ENCODE peak calls at places on chromosomes 5 and 9, in seven cellular contexts. U is small intestine, R is T-helper 2 cell, D is cardiac fibroblast, I is Right ventricle myocardium superior, J is NCI-H1930, H is putamen. O is an unnamed sample.

GRCh38 chr5:72166070-72166979 is 59.0 kb downstream of the MAP1B start:
- DNase-seq in R (no peak), D (peak; percentile 77), I (peak; percentile 71), J (no peak), H (peak; percentile 83), U (peak; percentile 78), O (no peak)

GRCh38 chr9:109751253-109751652 is 28.7 kb upstream of the PALM2AKAP2 start:
- DNase-seq in U (no peak), R (no peak), H (peak; percentile 56), I (no peak), J (no peak), D (no peak), O (no peak)

GRCh38 chr5:37787742-37788141 is 52.1 kb downstream of the GDNF start:
- DNase-seq in R (no peak), D (no peak), H (no peak), J (no peak), U (no peak), I (no peak), O (no peak)

GRCh38 chr5:161544350-161544765 is 2.2 kb downstream of the GABRB2 start:
- DNase-seq in D (peak; percentile 58), J (peak; percentile 1), R (no peak), H (peak; percentile 61), I (peak; percentile 35), U (peak; percentile 46), O (peak; percentile 49)

GRCh38 chr9:114356792-114357191 is 27.1 kb downstream of the ORM2 start:
- DNase-seq in U (no peak), R (no peak), J (no peak), H (no peak), D (no peak), I (no peak), O (no peak)

GRCh38 chr9:92657296-92658094 is 12.4 kb downstream of the IPPK start:
- DNase-seq in R (no peak), U (no peak), J (no peak), D (peak; percentile 26), I (no peak), H (no peak), O (no peak)

GRCh38 chr9:121902483-121903135 is 190.5 kb downstream of the TTLL11 start:
- DNase-seq in U (peak; percentile 44), D (peak; percentile 96), J (no peak), I (no peak), R (no peak), H (no peak), O (peak; percentile 52)

GRCh38 chr5:1661311-1661710 is 137.6 kb upstream of the LPCAT1 start:
- DNase-seq in U (no peak), J (no peak), I (peak; percentile 10), R (no peak), D (no peak), H (no peak), O (no peak)

GRCh38 chr5:151772868-151773561 is 1.3 kb downstream of the G3BP1 start:
- DNase-seq in J (no peak), H (peak; percentile 30), U (peak; percentile 39), D (peak; percentile 44), R (no peak), I (no peak), O (no peak)

GRCh38 chr9:4985376-4986266 is 549 bp downstream of the JAK2 start:
- DNase-seq in I (peak; percentile 54), U (peak; percentile 82), D (peak; percentile 49), R (peak; percentile 3), J (no peak), H (peak; percentile 65), O (peak; percentile 10)

GRCh38 chr9:94812343-94812742 is 85.8 kb downstream of the AOPEP start:
- DNase-seq in R (no peak), I (no peak), H (no peak), J (no peak), U (no peak), D (peak; percentile 76), O (no peak)

GRCh38 chr5:27962201-27962600 is 923.8 kb upstream of the CDH9 start:
- DNase-seq in H (no peak), I (no peak), D (peak; percentile 1), J (no peak), R (no peak), U (no peak), O (no peak)

GRCh38 chr9:37302277-37302676 is 120.2 kb upstream of the GRHPR start:
- DNase-seq in D (no peak), J (no peak), R (no peak), U (peak; percentile 48), H (no peak), I (no peak), O (peak; percentile 90)

GRCh38 chr5:111968459-111968858 is 211.5 kb upstream of the NREP start:
- DNase-seq in D (peak; percentile 37), U (no peak), H (no peak), J (no peak), I (no peak), R (no peak), O (no peak)

GRCh38 chr5:31182146-31182545 is 11.3 kb upstream of the CDH6 start:
- DNase-seq in J (no peak), R (no peak), U (no peak), H (no peak), I (no peak), D (no peak), O (no peak)

GRCh38 chr5:4199461-4199860 is 603.8 kb downstream of the IRX1 start:
- DNase-seq in D (no peak), H (no peak), R (no peak), J (no peak), I (no peak), U (no peak), O (peak; percentile 15)

GRCh38 chr5:9905661-9906060 is 275.5 kb upstream of the TAS2R1 start:
- DNase-seq in U (no peak), D (no peak), H (no peak), R (no peak), J (no peak), I (no peak), O (no peak)

GRCh38 chr5:67679184-67679855 is 482.7 kb upstream of the CD180 start:
- DNase-seq in R (no peak), U (no peak), D (no peak), I (no peak), H (no peak), J (no peak), O (no peak)

GRCh38 chr5:151225475-151225874 is 1.6 kb upstream of the CCDC69 start:
- DNase-seq in D (no peak), J (no peak), I (no peak), R (no peak), H (no peak), U (no peak), O (no peak)